ENCODE peak calls at places on chromosome 15, in eight cellular contexts. E is right lobe of liver, Q is BJ, R is brain microvascular endothelial cell, P is cardiac fibroblast, L is suprapubic skin, I is left ventricle myocardium inferior, X is foreskin fibroblast. M is an unnamed sample.

GRCh38 chr15:41575282-41575681 is 16.3 kb downstream of the TYRO3 start:
- DNase-seq in Q (no peak), R (no peak), I (no peak), L (no peak), E (no peak), P (no peak), X (no peak), M (no peak)

GRCh38 chr15:96328101-96328958 is 2.2 kb upstream of the NR2F2 start:
- DNase-seq in I (no peak), X (no peak), E (no peak), P (peak; percentile 60), R (no peak), L (no peak), Q (no peak), M (peak; percentile 38)

GRCh38 chr15:55257014-55257670 is 32.5 kb downstream of the RAB27A start:
- DNase-seq in I (no peak), R (no peak), P (no peak), X (no peak), Q (no peak), E (no peak), L (no peak), M (peak; percentile 29)

GRCh38 chr15:29942548-29942947 is 120.3 kb upstream of the TJP1 start:
- DNase-seq in E (peak; percentile 83), I (no peak), X (no peak), R (no peak), L (no peak), P (no peak), Q (no peak), M (no peak)

GRCh38 chr15:33494306-33494705 is 183.5 kb downstream of the RYR3 start:
- DNase-seq in Q (no peak), L (no peak), X (no peak), P (no peak), R (no peak), I (no peak), E (no peak), M (no peak)

GRCh38 chr15:62035256-62035908 is 24.9 kb downstream of the VPS13C start:
- DNase-seq in X (peak; percentile 38), L (no peak), P (peak; percentile 78), R (peak; percentile 13), I (no peak), Q (peak; percentile 29), E (no peak), M (peak; percentile 61)

GRCh38 chr15:62603757-62604156 is 438.7 kb upstream of the C2CD4B start:
- DNase-seq in Q (peak; percentile 37), X (peak; percentile 80), P (peak; percentile 76), R (no peak), L (no peak), E (no peak), I (no peak), M (no peak)

GRCh38 chr15:87959080-87959479 is 297.5 kb downstream of the NTRK3 start:
- DNase-seq in X (no peak), E (no peak), Q (no peak), P (no peak), L (no peak), I (no peak), R (no peak), M (no peak)

GRCh38 chr15:36802861-36803531 is 223.6 kb downstream of the CDIN1 start:
- DNase-seq in Q (no peak), P (no peak), E (no peak), R (no peak), L (no peak), I (no peak), X (no peak), M (no peak)

GRCh38 chr15:76333720-76334437 is 2.7 kb upstream of the ISL2 start:
- DNase-seq in L (no peak), R (no peak), P (peak; percentile 29), X (peak; percentile 26), I (no peak), E (no peak), Q (no peak), M (no peak)

GRCh38 chr15:78841307-78841706 is 30.0 kb upstream of the ADAMTS7 start:
- DNase-seq in E (no peak), P (no peak), R (no peak), X (no peak), I (no peak), Q (no peak), L (no peak), M (no peak)

GRCh38 chr15:81504170-81504905 is 130.3 kb upstream of the TMC3 start:
- DNase-seq in Q (no peak), L (no peak), X (peak; percentile 12), I (no peak), E (no peak), R (peak; percentile 59), P (peak; percentile 66), M (peak; percentile 13)

GRCh38 chr15:72306211-72306785 is 13.7 kb downstream of the CELF6 start:
- DNase-seq in E (no peak), R (peak; percentile 12), Q (no peak), P (peak; percentile 64), L (peak; percentile 72), X (peak; percentile 16), I (no peak), M (peak; percentile 7)

GRCh38 chr15:36090276-36090946 is 489.0 kb upstream of the CDIN1 start:
- DNase-seq in I (no peak), R (no peak), X (no peak), P (no peak), Q (no peak), L (no peak), E (no peak), M (no peak)

GRCh38 chr15:89367485-89368451 is 33.1 kb upstream of the POLG start:
- DNase-seq in P (peak; percentile 15), L (no peak), R (no peak), E (no peak), I (no peak), X (no peak), Q (no peak), M (no peak)

GRCh38 chr15:70149667-70150404 is 52.1 kb upstream of the TLE3 start:
- DNase-seq in E (no peak), X (no peak), P (peak; percentile 60), Q (no peak), I (no peak), R (peak; percentile 73), L (no peak), M (peak; percentile 50)
- TF ChIP-seq CTCF in E (peak; percentile 13), X (no peak), P (no peak), Q (no peak), I (no peak), R (no peak), L (no peak), M (no peak)

DNA sequence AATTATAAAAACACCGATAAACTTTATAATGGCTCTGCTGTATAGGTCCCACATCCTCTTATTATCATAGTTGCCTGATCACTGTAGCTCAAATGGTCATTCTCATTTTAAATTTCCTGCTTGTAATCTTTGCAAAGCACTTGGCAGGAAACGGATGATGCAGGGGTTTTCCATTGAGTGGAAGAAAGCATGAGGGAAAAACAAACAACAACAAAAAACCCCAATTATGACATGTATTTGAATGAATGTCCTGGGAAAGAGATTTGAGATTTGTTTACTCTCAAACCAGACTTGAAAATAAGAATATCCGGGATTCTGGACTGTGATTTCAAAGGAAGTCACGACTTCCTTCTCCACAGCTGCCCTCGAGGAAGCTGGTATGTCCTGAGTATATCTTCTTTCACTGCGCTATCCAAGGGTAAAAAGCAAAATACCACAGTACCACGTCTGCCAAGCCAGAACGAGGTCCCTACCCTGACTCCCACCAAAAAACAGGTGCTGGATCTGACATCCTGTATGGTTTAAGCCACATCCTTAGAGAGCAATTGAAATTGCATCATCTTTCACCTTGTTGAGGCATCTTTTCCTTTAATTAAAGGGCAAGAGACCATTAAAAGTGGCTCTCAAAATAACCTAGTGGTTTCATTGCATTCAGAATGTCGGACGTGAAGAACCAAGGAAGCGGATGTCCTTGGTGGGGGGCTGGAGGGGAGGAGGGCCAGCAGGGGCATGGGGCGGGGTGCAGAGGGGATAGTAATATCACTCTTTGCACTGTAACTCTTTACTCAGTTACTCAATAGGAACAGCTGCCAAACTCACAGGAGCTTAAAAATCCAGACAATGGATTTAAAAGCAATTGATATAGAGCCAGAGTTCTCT is 13.5 kb upstream of the TIPIN start:
- DNase-seq in Q (no peak), P (peak; percentile 74), I (no peak), X (no peak), L (no peak), E (no peak), R (no peak), M (peak; percentile 13)
- H3K4me3 ChIP-seq in Q (no peak overlapping the region), P (peak overlapping the region; percentile 22), I (peak overlapping the region; percentile 61), X (peak overlapping the region; percentile 45), L (peak overlapping the region; percentile 41), E (no peak overlapping the region), R (peak overlapping the region; percentile 33), M (no peak overlapping the region)

DNA sequence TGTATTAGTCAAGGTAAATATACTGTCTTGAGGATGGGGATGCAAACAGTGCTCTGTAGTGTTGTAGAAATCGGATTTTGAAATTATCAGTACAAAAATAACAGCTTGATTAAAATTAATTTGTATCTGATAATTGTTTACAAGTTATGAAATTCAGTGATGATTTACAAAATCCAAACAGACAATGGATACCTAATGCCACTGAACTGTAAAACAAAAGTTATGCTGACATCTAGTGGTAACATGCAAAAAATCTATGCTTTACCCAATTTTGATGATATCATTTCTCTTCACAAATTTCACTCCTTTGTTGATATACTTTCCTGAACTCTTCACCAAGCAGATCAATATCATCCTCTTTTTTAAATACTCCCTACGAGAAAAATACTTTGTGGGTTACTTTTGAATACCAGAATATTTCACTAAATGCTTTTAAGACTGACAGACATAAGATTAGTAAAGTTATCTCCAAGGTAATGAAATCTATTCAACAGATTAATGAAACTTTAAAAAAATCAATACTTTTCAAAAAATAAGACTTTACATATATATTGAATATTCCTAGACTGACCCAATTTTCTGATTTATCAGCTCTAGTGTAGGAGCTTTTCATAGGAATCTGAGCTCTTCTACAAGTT is 36.0 kb downstream of the MNS1 start:
- DNase-seq in R (no peak), E (no peak), Q (no peak), P (peak; percentile 60), I (no peak), X (peak; percentile 6), L (no peak), M (peak; percentile 42)
- TF ChIP-seq CTCF in R (no peak), E (peak; percentile 59), Q (peak; percentile 44), P (peak; percentile 38), I (peak; percentile 49), X (peak; percentile 8), L (no peak), M (peak; percentile 50)

GRCh38 chr15:49168026-49168425 is 2.0 kb upstream of the GALK2 start:
- DNase-seq in Q (no peak), L (no peak), X (peak; percentile 42), I (no peak), P (no peak), E (no peak), R (no peak), M (no peak)

GRCh38 chr15:49163678-49164077 is 6.4 kb upstream of the GALK2 start:
- DNase-seq in R (no peak), P (no peak), L (no peak), Q (no peak), E (no peak), I (no peak), X (no peak), M (no peak)

GRCh38 chr15:49169880-49170597 is at the start of gene GALK2:
- DNase-seq in P (peak; percentile 82), Q (peak; percentile 35), R (peak; percentile 77), I (peak; percentile 80), E (peak; percentile 93), X (peak; percentile 76), L (peak; percentile 90), M (peak; percentile 81)

DNA sequence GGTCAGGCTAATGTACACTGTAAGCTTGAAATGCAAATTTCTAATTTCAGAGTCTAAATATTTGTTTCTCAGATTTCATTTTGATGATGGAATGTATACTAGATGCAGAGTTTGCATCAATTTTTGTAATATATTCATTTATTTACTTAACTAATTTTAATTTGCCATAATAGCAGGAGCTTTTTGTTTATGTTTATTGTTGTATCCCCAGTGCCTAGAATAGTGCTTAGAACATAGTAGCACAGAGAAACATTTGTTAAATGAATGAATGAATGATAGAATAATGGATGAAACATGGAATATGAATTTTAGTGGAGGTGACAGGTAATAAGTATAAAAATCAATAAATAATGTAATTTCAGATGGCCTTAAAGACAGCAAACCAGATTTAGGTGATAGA is 5.2 kb upstream of the GALK2 start:
- DNase-seq in L (no peak), P (no peak), E (no peak), I (no peak), R (no peak), X (no peak), Q (no peak), M (no peak)
- H3K4me3 ChIP-seq in L (no peak overlapping the region), P (no peak overlapping the region), E (no peak overlapping the region), I (no peak overlapping the region), R (no peak overlapping the region), X (no peak overlapping the region), Q (no peak overlapping the region), M (no peak overlapping the region)

M was measured in astrocyte of the spinal cord.